ENCODE peak calls at places on chromosomes 3 and 15, in eight cellular contexts. U is midbrain; D is GM12865; O is HEK293T; T is stimulated activated naive CD8-positive, alpha-beta T cell treated with anti-CD3 and anti-CD28 coated beads, Interleukin-15, amount 100 ng/mL, for 72 hours; K is LHCN-M2; W is fibroblast of mammary gland; F is tibial artery. N is an unnamed sample.

GRCh38 chr3:134464693-134465385 is 20.9 kb downstream of the ANAPC13 start:
- DNase-seq in U (no peak), D (no peak), O (no peak), T (no peak), K (no peak), W (peak; percentile 41), F (no peak), N (no peak)

GRCh38 chr3:8095724-8096123 is 405.9 kb upstream of the LMCD1 start:
- DNase-seq in U (no peak), D (no peak), O (no peak), T (no peak), K (no peak), W (no peak), F (no peak), N (no peak)

GRCh38 chr3:50286322-50287227 is 5.7 kb downstream of the IFRD2 start:
- DNase-seq in U (no peak), D (no peak), O (no peak), T (no peak), K (no peak), W (no peak), F (no peak), N (no peak)

GRCh38 chr15:64112904-64113303 is 17.1 kb downstream of the SNX1 start:
- DNase-seq in U (no peak), D (peak; percentile 57), O (no peak), T (no peak), K (no peak), W (peak; percentile 52), F (no peak), N (peak; percentile 81)

GRCh38 chr15:71806452-71806931 is 3.9 kb upstream of the NR2E3 start:
- DNase-seq in U (no peak), D (peak; percentile 13), O (no peak), T (no peak), K (peak; percentile 62), W (peak; percentile 52), F (no peak), N (peak; percentile 47)

GRCh38 chr15:43550527-43551363 is 33.3 kb downstream of the MAP1A start:
- DNase-seq in U (no peak), D (no peak), O (no peak), T (no peak), K (peak; percentile 49), W (peak; percentile 83), F (no peak), N (peak; percentile 37)

GRCh38 chr3:40970067-40970466 is 229.2 kb upstream of the CTNNB1 start:
- DNase-seq in U (no peak), D (peak; percentile 49), O (no peak), T (no peak), K (peak; percentile 22), W (peak; percentile 27), F (no peak), N (no peak)

GRCh38 chr3:45205126-45205525 is 21.0 kb downstream of the TMEM158 start:
- DNase-seq in U (no peak), D (no peak), O (no peak), T (no peak), K (peak; percentile 43), W (no peak), F (no peak), N (peak; percentile 40)

GRCh38 chr15:71612869-71613268 is 197.5 kb upstream of the NR2E3 start:
- DNase-seq in U (no peak), D (no peak), O (no peak), T (no peak), K (no peak), W (no peak), F (no peak), N (no peak)

GRCh38 chr15:67508367-67508766 is 12.6 kb upstream of the C15orf61 start:
- DNase-seq in U (no peak), D (peak; percentile 7), O (no peak), T (no peak), K (no peak), W (no peak), F (no peak), N (no peak)